ENCODE peak calls at places on chromosomes 7 and 10, in eight cellular contexts. One of them, this sample, is unnamed.

GRCh38 chr10:29304259-29305030 is 15.6 kb downstream of the LYZL1 start:
- DNase-seq in HCT116: peak
- DNase-seq in ovary: peak
- DNase-seq in left lung: no peak
- DNase-seq in thyroid gland: peak
- DNase-seq in PC-9: peak
- DNase-seq in brain microvascular endothelial cell: peak
- DNase-seq in psoas muscle: peak
- DNase-seq in this sample: no peak

GRCh38 chr10:61943699-61944444 is 42.4 kb downstream of the ARID5B start:
- DNase-seq in HCT116: no peak
- DNase-seq in ovary: no peak
- DNase-seq in left lung: no peak
- DNase-seq in thyroid gland: no peak
- DNase-seq in PC-9: peak
- DNase-seq in brain microvascular endothelial cell: peak
- DNase-seq in psoas muscle: no peak
- DNase-seq in this sample: no peak

GRCh38 chr7:45921699-45922519 is 837 bp upstream of the IGFBP3 start:
- DNase-seq in HCT116: peak
- DNase-seq in ovary: peak
- DNase-seq in left lung: no peak
- DNase-seq in thyroid gland: peak
- DNase-seq in PC-9: no peak
- DNase-seq in brain microvascular endothelial cell: peak
- DNase-seq in psoas muscle: peak
- DNase-seq in this sample: no peak

GRCh38 chr10:61376908-61377368 is 76.2 kb downstream of the TMEM26 start:
- DNase-seq in HCT116: no peak
- DNase-seq in ovary: no peak
- DNase-seq in left lung: peak
- DNase-seq in thyroid gland: no peak
- DNase-seq in PC-9: no peak
- DNase-seq in brain microvascular endothelial cell: no peak
- DNase-seq in psoas muscle: no peak
- DNase-seq in this sample: no peak

GRCh38 chr7:47444376-47445098 is 137.4 kb downstream of the TNS3 start:
- DNase-seq in HCT116: no peak
- DNase-seq in ovary: no peak
- DNase-seq in left lung: no peak
- DNase-seq in thyroid gland: peak
- DNase-seq in PC-9: no peak
- DNase-seq in brain microvascular endothelial cell: no peak
- DNase-seq in psoas muscle: no peak
- DNase-seq in this sample: no peak

GRCh38 chr7:7895754-7896153 is 72.8 kb upstream of the GLCCI1 start:
- DNase-seq in HCT116: no peak
- DNase-seq in ovary: no peak
- DNase-seq in left lung: no peak
- DNase-seq in thyroid gland: no peak
- DNase-seq in PC-9: no peak
- DNase-seq in brain microvascular endothelial cell: no peak
- DNase-seq in psoas muscle: no peak
- DNase-seq in this sample: no peak

GRCh38 chr10:58577394-58577793 is 64.7 kb downstream of the BICC1 start:
- DNase-seq in HCT116: no peak
- DNase-seq in ovary: no peak
- DNase-seq in left lung: no peak
- DNase-seq in thyroid gland: no peak
- DNase-seq in PC-9: no peak
- DNase-seq in brain microvascular endothelial cell: no peak
- DNase-seq in psoas muscle: no peak
- DNase-seq in this sample: no peak

GRCh38 chr10:63516207-63516606 is 5.0 kb upstream of the REEP3 start:
- DNase-seq in HCT116: no peak
- DNase-seq in ovary: no peak
- DNase-seq in left lung: no peak
- DNase-seq in thyroid gland: no peak
- DNase-seq in PC-9: no peak
- DNase-seq in brain microvascular endothelial cell: no peak
- DNase-seq in psoas muscle: no peak
- DNase-seq in this sample: no peak

GRCh38 chr7:19491821-19492452 is 216.9 kb downstream of the POLR1F start:
- DNase-seq in HCT116: peak
- DNase-seq in ovary: no peak
- DNase-seq in left lung: no peak
- DNase-seq in thyroid gland: no peak
- DNase-seq in PC-9: peak
- DNase-seq in brain microvascular endothelial cell: peak
- DNase-seq in psoas muscle: no peak
- DNase-seq in this sample: no peak

GRCh38 chr7:155951554-155952158 is 139.4 kb upstream of the SHH start:
- DNase-seq in HCT116: peak
- DNase-seq in ovary: no peak
- DNase-seq in left lung: no peak
- DNase-seq in thyroid gland: no peak
- DNase-seq in PC-9: peak
- DNase-seq in brain microvascular endothelial cell: peak
- DNase-seq in psoas muscle: peak
- DNase-seq in this sample: no peak

GRCh38 chr7:116354171-116354545 is 143.8 kb downstream of the TES start:
- DNase-seq in HCT116: no peak
- DNase-seq in ovary: peak
- DNase-seq in left lung: no peak
- DNase-seq in thyroid gland: peak
- DNase-seq in PC-9: no peak
- DNase-seq in brain microvascular endothelial cell: peak
- DNase-seq in psoas muscle: no peak
- DNase-seq in this sample: no peak

GRCh38 chr7:158391141-158391540 is 196.5 kb downstream of the PTPRN2 start:
- DNase-seq in HCT116: no peak
- DNase-seq in ovary: no peak
- DNase-seq in left lung: peak
- DNase-seq in thyroid gland: no peak
- DNase-seq in PC-9: no peak
- DNase-seq in brain microvascular endothelial cell: no peak
- DNase-seq in psoas muscle: no peak
- DNase-seq in this sample: no peak

GRCh38 chr7:128041203-128041602 is 10.0 kb upstream of the LRRC4 start:
- DNase-seq in HCT116: no peak
- DNase-seq in ovary: no peak
- DNase-seq in left lung: no peak
- DNase-seq in thyroid gland: no peak
- DNase-seq in PC-9: no peak
- DNase-seq in brain microvascular endothelial cell: peak
- DNase-seq in psoas muscle: no peak
- DNase-seq in this sample: no peak

GRCh38 chr7:1745576-1746490 is 75.8 kb downstream of the ELFN1 start:
- DNase-seq in HCT116: no peak
- DNase-seq in ovary: no peak
- DNase-seq in left lung: no peak
- DNase-seq in thyroid gland: no peak
- DNase-seq in PC-9: no peak
- DNase-seq in brain microvascular endothelial cell: no peak
- DNase-seq in psoas muscle: no peak
- DNase-seq in this sample: no peak

GRCh38 chr10:60934215-60935175 is 9.5 kb downstream of the RHOBTB1 start:
- DNase-seq in HCT116: no peak
- DNase-seq in ovary: no peak
- DNase-seq in left lung: no peak
- DNase-seq in thyroid gland: no peak
- DNase-seq in PC-9: no peak
- DNase-seq in brain microvascular endothelial cell: no peak
- DNase-seq in psoas muscle: no peak
- DNase-seq in this sample: no peak

GRCh38 chr7:52302765-52303520 is 732.5 kb upstream of the POM121L12 start:
- DNase-seq in HCT116: no peak
- DNase-seq in ovary: no peak
- DNase-seq in left lung: peak
- DNase-seq in thyroid gland: no peak
- DNase-seq in PC-9: no peak
- DNase-seq in brain microvascular endothelial cell: no peak
- DNase-seq in psoas muscle: no peak
- DNase-seq in this sample: no peak

GRCh38 chr7:103539875-103540274 is 93.9 kb upstream of the SLC26A5 start:
- DNase-seq in HCT116: no peak
- DNase-seq in ovary: no peak
- DNase-seq in left lung: no peak
- DNase-seq in thyroid gland: no peak
- DNase-seq in PC-9: no peak
- DNase-seq in brain microvascular endothelial cell: no peak
- DNase-seq in psoas muscle: no peak
- DNase-seq in this sample: no peak

GRCh38 chr7:24419070-24419469 is 135.1 kb downstream of the NPY start:
- DNase-seq in HCT116: peak
- DNase-seq in ovary: no peak
- DNase-seq in left lung: no peak
- DNase-seq in thyroid gland: no peak
- DNase-seq in PC-9: no peak
- DNase-seq in brain microvascular endothelial cell: peak
- DNase-seq in psoas muscle: no peak
- DNase-seq in this sample: no peak

GRCh38 chr7:150737265-150738055 is at the start of gene GIMAP5:
- DNase-seq in HCT116: no peak
- DNase-seq in ovary: no peak
- DNase-seq in left lung: no peak
- DNase-seq in thyroid gland: peak
- DNase-seq in PC-9: no peak
- DNase-seq in brain microvascular endothelial cell: no peak
- DNase-seq in psoas muscle: no peak
- DNase-seq in this sample: peak

GRCh38 chr7:147779949-147780348 is 810.6 kb upstream of the C7orf33 start:
- DNase-seq in HCT116: no peak
- DNase-seq in ovary: no peak
- DNase-seq in left lung: no peak
- DNase-seq in thyroid gland: no peak
- DNase-seq in PC-9: no peak
- DNase-seq in brain microvascular endothelial cell: no peak
- DNase-seq in psoas muscle: no peak
- DNase-seq in this sample: no peak
- TF ChIP-seq CTCF in HCT116: no peak
- TF ChIP-seq CTCF in ovary: no peak
- TF ChIP-seq CTCF in left lung: no peak
- TF ChIP-seq CTCF in thyroid gland: no peak
- TF ChIP-seq CTCF in PC-9: no peak
- TF ChIP-seq CTCF in brain microvascular endothelial cell: no peak
- TF ChIP-seq CTCF in psoas muscle: no peak
- TF ChIP-seq CTCF in this sample: no peak

GRCh38 chr7:134907639-134908038 is 78.7 kb upstream of the AGBL3 start:
- DNase-seq in HCT116: no peak
- DNase-seq in ovary: peak
- DNase-seq in left lung: no peak
- DNase-seq in thyroid gland: no peak
- DNase-seq in PC-9: no peak
- DNase-seq in brain microvascular endothelial cell: no peak
- DNase-seq in psoas muscle: no peak
- DNase-seq in this sample: no peak
- H3K27ac ChIP-seq in HCT116: no peak
- H3K27ac ChIP-seq in ovary: no peak
- H3K27ac ChIP-seq in left lung: no peak
- H3K27ac ChIP-seq in thyroid gland: peak
- H3K27ac ChIP-seq in PC-9: no peak
- H3K27ac ChIP-seq in brain microvascular endothelial cell: no peak
- H3K27ac ChIP-seq in psoas muscle: no peak
- H3K27ac ChIP-seq in this sample: no peak

GRCh38 chr10:75395171-75395954 is 6.2 kb downstream of the ZNF503 start:
- DNase-seq in HCT116: no peak
- DNase-seq in ovary: peak
- DNase-seq in left lung: peak
- DNase-seq in thyroid gland: peak
- DNase-seq in PC-9: peak
- DNase-seq in brain microvascular endothelial cell: no peak
- DNase-seq in psoas muscle: peak
- DNase-seq in this sample: no peak
- TF ChIP-seq CTCF in HCT116: peak
- TF ChIP-seq CTCF in ovary: peak
- TF ChIP-seq CTCF in left lung: peak
- TF ChIP-seq CTCF in thyroid gland: peak
- TF ChIP-seq CTCF in PC-9: peak
- TF ChIP-seq CTCF in brain microvascular endothelial cell: peak
- TF ChIP-seq CTCF in psoas muscle: peak
- TF ChIP-seq CTCF in this sample: peak

GRCh38 chr10:21330628-21331020 is 194.9 kb downstream of the SKIDA1 start:
- DNase-seq in HCT116: no peak
- DNase-seq in ovary: no peak
- DNase-seq in left lung: no peak
- DNase-seq in thyroid gland: no peak
- DNase-seq in PC-9: no peak
- DNase-seq in brain microvascular endothelial cell: no peak
- DNase-seq in psoas muscle: no peak
- DNase-seq in this sample: no peak

GRCh38 chr10:21336476-21337170 is 188.9 kb downstream of the SKIDA1 start:
- DNase-seq in HCT116: peak
- DNase-seq in ovary: peak
- DNase-seq in left lung: peak
- DNase-seq in thyroid gland: peak
- DNase-seq in PC-9: peak
- DNase-seq in brain microvascular endothelial cell: peak
- DNase-seq in psoas muscle: peak
- DNase-seq in this sample: no peak

GRCh38 chr10:21329995-21330627 is 195.4 kb downstream of the SKIDA1 start:
- DNase-seq in HCT116: peak
- DNase-seq in ovary: no peak
- DNase-seq in left lung: no peak
- DNase-seq in thyroid gland: peak
- DNase-seq in PC-9: peak
- DNase-seq in brain microvascular endothelial cell: peak
- DNase-seq in psoas muscle: no peak
- DNase-seq in this sample: no peak

GRCh38 chr10:21337171-21337792 is 188.2 kb downstream of the SKIDA1 start:
- DNase-seq in HCT116: no peak
- DNase-seq in ovary: no peak
- DNase-seq in left lung: no peak
- DNase-seq in thyroid gland: no peak
- DNase-seq in PC-9: no peak
- DNase-seq in brain microvascular endothelial cell: no peak
- DNase-seq in psoas muscle: no peak
- DNase-seq in this sample: no peak

DNA sequence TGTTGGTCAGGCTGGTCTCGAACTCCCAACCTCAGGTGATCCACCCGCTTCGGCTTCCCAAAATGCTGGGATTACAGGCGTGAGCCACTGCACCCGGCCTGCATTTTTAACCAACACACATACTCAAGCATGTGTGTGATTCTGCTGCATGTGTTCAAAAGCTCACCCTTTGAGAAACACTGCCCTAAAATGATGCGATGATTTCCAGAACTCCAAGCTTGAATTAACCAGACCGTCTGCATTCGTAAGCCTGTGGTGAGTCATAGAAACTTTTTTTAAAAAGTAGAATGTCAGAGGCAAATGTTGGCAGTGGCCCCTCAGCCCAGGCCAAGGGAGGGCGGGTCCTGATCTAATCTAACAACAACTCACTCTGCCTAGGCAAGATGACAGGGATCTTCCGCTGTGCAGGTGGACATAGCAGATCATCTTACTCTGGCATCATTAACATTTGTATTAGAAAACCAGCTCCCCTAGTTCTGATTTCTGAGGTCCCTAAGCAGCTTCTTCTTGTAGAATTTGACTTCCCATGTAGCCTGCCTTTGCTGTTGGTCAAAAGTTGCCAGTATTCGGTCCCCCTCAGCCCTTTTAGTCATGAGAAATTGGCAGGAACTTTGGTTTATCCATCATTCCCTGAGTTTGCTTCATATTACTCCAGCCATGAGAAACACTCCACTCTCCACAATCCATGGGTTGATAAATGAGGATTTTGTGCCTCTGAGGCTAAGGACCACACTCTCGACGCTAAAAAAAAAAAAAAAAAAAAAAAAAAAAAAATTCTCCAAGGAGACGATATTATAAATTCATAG is 190.4 kb downstream of the SKIDA1 start:
- DNase-seq in HCT116: no peak
- DNase-seq in ovary: peak
- DNase-seq in left lung: no peak
- DNase-seq in thyroid gland: peak
- DNase-seq in PC-9: peak
- DNase-seq in brain microvascular endothelial cell: peak
- DNase-seq in psoas muscle: peak
- DNase-seq in this sample: no peak
- H3K27ac ChIP-seq in HCT116: peak
- H3K27ac ChIP-seq in ovary: no peak
- H3K27ac ChIP-seq in left lung: peak
- H3K27ac ChIP-seq in thyroid gland: no peak
- H3K27ac ChIP-seq in PC-9: peak
- H3K27ac ChIP-seq in brain microvascular endothelial cell: peak
- H3K27ac ChIP-seq in psoas muscle: peak
- H3K27ac ChIP-seq in this sample: no peak